ENCODE peak calls at places on chromosome 20, in eight cellular contexts. M is transverse colon, X is breast epithelium, I is spleen, G is HCT116, K is GM23338, T is suprapubic skin, F is stomach. U is an unnamed sample.

GRCh38 chr20:58645277-58645968 is 5.7 kb upstream of the STX16 start:
- DNase-seq in M (no peak), X (peak), I (no peak), G (no peak), K (no peak), T (no peak), F (no peak), U (no peak)

GRCh38 chr20:23493172-23493772 is 2.4 kb downstream of the CST8 start:
- DNase-seq in M (no peak), X (no peak), I (no peak), G (no peak), K (no peak), T (no peak), F (no peak), U (no peak)

GRCh38 chr20:7496394-7497111 is 443.7 kb downstream of the HAO1 start:
- DNase-seq in M (no peak), X (no peak), I (no peak), G (no peak), K (no peak), T (no peak), F (no peak), U (no peak)

GRCh38 chr20:58073945-58074920 is 154.2 kb downstream of the ANKRD60 start:
- DNase-seq in M (no peak), X (no peak), I (peak), G (no peak), K (no peak), T (no peak), F (no peak), U (no peak)

GRCh38 chr20:25867776-25868649 is 171.4 kb upstream of the ZNF337 start:
- DNase-seq in M (peak), X (no peak), I (peak), G (no peak), K (peak), T (no peak), F (peak), U (peak)

GRCh38 chr20:51195419-51195901 is 172.6 kb upstream of the KCNG1 start:
- DNase-seq in M (no peak), X (no peak), I (no peak), G (no peak), K (no peak), T (no peak), F (no peak), U (no peak)

GRCh38 chr20:6169251-6169650 is 46.4 kb upstream of the FERMT1 start:
- DNase-seq in M (no peak), X (no peak), I (no peak), G (no peak), K (no peak), T (no peak), F (no peak), U (no peak)

GRCh38 chr20:23889775-23890187 is 10.2 kb upstream of the CST5 start:
- DNase-seq in M (peak), X (no peak), I (no peak), G (peak), K (peak), T (no peak), F (peak), U (no peak)

GRCh38 chr20:12406978-12407377 is 489.3 kb downstream of the BTBD3 start:
- DNase-seq in M (no peak), X (no peak), I (no peak), G (no peak), K (no peak), T (no peak), F (no peak), U (no peak)

GRCh38 chr20:46814366-46815232 is 80.0 kb upstream of the EYA2 start:
- DNase-seq in M (no peak), X (no peak), I (no peak), G (peak), K (peak), T (no peak), F (peak), U (no peak)

GRCh38 chr20:33862709-33863403 is 51.7 kb downstream of the CHMP4B start:
- DNase-seq in M (peak), X (peak), I (peak), G (no peak), K (peak), T (no peak), F (peak), U (peak)

GRCh38 chr20:6178537-6178936 is 55.7 kb upstream of the FERMT1 start:
- DNase-seq in M (no peak), X (no peak), I (no peak), G (peak), K (peak), T (no peak), F (no peak), U (no peak)

GRCh38 chr20:18197382-18198070 is 59.9 kb downstream of the KAT14 start:
- DNase-seq in M (no peak), X (peak), I (no peak), G (peak), K (no peak), T (no peak), F (no peak), U (no peak)

GRCh38 chr20:23661002-23661429 is 23.3 kb upstream of the CST3 start:
- DNase-seq in M (no peak), X (no peak), I (no peak), G (no peak), K (no peak), T (no peak), F (no peak), U (no peak)

GRCh38 chr20:17343631-17344447 is 117.0 kb downstream of the PCSK2 start:
- DNase-seq in M (no peak), X (no peak), I (no peak), G (no peak), K (no peak), T (no peak), F (no peak), U (no peak)

GRCh38 chr20:31857861-31858835 is 12.2 kb downstream of the DUSP15 start:
- DNase-seq in M (no peak), X (no peak), I (peak), G (no peak), K (no peak), T (peak), F (no peak), U (no peak)

GRCh38 chr20:21554376-21554890 is 40.6 kb upstream of the NKX2-2 start:
- DNase-seq in M (no peak), X (no peak), I (no peak), G (no peak), K (no peak), T (no peak), F (no peak), U (no peak)

GRCh38 chr20:58818585-58819285 is 32.0 kb downstream of the GNAS-AS1 start:
- DNase-seq in M (no peak), X (peak), I (no peak), G (no peak), K (no peak), T (no peak), F (no peak), U (no peak)

GRCh38 chr20:48319943-48320584 is 507.7 kb downstream of the PREX1 start:
- DNase-seq in M (no peak), X (no peak), I (no peak), G (no peak), K (no peak), T (no peak), F (no peak), U (peak)

GRCh38 chr20:23629017-23629541 is 8.7 kb downstream of the CST3 start:
- DNase-seq in M (peak), X (no peak), I (no peak), G (peak), K (no peak), T (no peak), F (peak), U (no peak)

GRCh38 chr20:52200870-52201269 is 9.3 kb upstream of the ZFP64 start:
- DNase-seq in M (no peak), X (no peak), I (no peak), G (no peak), K (no peak), T (no peak), F (no peak), U (no peak)

GRCh38 chr20:53957421-53958172 is 112.8 kb downstream of the BCAS1 start:
- DNase-seq in M (no peak), X (no peak), I (no peak), G (no peak), K (peak), T (no peak), F (no peak), U (no peak)

GRCh38 chr20:25032478-25033183 is 25.3 kb downstream of the ACSS1 start:
- DNase-seq in M (peak), X (peak), I (peak), G (no peak), K (peak), T (no peak), F (peak), U (no peak)

GRCh38 chr20:20548527-20549266 is 163.7 kb downstream of the RALGAPA2 start:
- DNase-seq in M (no peak), X (no peak), I (no peak), G (no peak), K (no peak), T (no peak), F (peak), U (no peak)

GRCh38 chr20:56995157-56995556 is 271.3 kb downstream of the BMP7 start:
- DNase-seq in M (no peak), X (no peak), I (no peak), G (no peak), K (no peak), T (no peak), F (no peak), U (no peak)

GRCh38 chr20:47021850-47022249 is 127.2 kb downstream of the EYA2 start:
- DNase-seq in M (no peak), X (no peak), I (no peak), G (no peak), K (no peak), T (no peak), F (no peak), U (no peak)

DNA sequence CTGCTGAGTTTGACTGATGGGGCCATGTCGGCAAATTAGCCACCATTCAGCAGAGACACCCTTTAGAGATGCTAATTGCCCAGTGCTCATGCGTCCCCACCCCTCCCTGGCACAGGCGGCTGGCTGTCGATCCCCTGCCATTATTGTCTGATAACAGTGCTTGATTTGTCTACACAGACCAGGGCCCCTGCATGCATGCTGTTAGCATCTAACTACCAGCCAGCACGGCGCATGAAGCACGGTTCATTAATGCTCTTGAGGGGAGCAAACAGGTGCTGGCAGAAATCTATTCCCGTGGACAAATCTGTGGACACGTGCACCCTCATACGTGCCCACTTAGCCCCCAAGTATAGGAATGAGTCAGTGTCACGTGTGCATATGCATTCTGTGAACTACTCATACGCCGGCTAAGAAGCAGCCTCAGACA is 32.2 kb downstream of the KCNB1 start:
- DNase-seq in M (no peak), X (no peak), I (no peak), G (no peak), K (peak), T (no peak), F (no peak), U (no peak)
- TF ChIP-seq POLR2AphosphoS5 in M (no peak), X (no peak), I (no peak), G (no peak), K (no peak), T (no peak), F (no peak), U (no peak)

GRCh38 chr20:2655331-2656116 is 3.1 kb downstream of the NOP56 start:
- DNase-seq in M (no peak), X (no peak), I (no peak), G (no peak), K (no peak), T (no peak), F (no peak), U (no peak)
- H3K27ac ChIP-seq in M (no peak), X (no peak), I (no peak), G (peak), K (no peak), T (no peak), F (no peak), U (no peak)

GRCh38 chr20:62589720-62590119 is 52.6 kb upstream of the SLCO4A1 start:
- DNase-seq in M (no peak), X (no peak), I (no peak), G (no peak), K (no peak), T (no peak), F (no peak), U (no peak)

GRCh38 chr20:62591591-62591990 is 50.7 kb upstream of the SLCO4A1 start:
- DNase-seq in M (no peak), X (no peak), I (no peak), G (no peak), K (no peak), T (no peak), F (no peak), U (no peak)

GRCh38 chr20:62589150-62589498 is 53.2 kb upstream of the SLCO4A1 start:
- DNase-seq in M (no peak), X (no peak), I (no peak), G (no peak), K (no peak), T (no peak), F (no peak), U (no peak)

GRCh38 chr20:62591122-62591468 is 51.2 kb upstream of the SLCO4A1 start:
- DNase-seq in M (no peak), X (no peak), I (no peak), G (no peak), K (no peak), T (no peak), F (no peak), U (no peak)

GRCh38 chr20:62590301-62591121 is 51.8 kb upstream of the SLCO4A1 start:
- DNase-seq in M (no peak), X (no peak), I (no peak), G (no peak), K (no peak), T (no peak), F (peak), U (peak)
- TF ChIP-seq POLR2AphosphoS5 in M (no peak), X (no peak), I (peak), G (no peak), K (no peak), T (no peak), F (no peak), U (no peak)

GRCh38 chr20:44154521-44155001 is 32.4 kb downstream of the JPH2 start:
- DNase-seq in M (no peak), X (peak), I (no peak), G (no peak), K (no peak), T (no peak), F (no peak), U (no peak)

GRCh38 chr20:44159711-44160110 is 27.3 kb downstream of the JPH2 start:
- DNase-seq in M (no peak), X (no peak), I (no peak), G (no peak), K (no peak), T (no peak), F (no peak), U (peak)

GRCh38 chr20:44160133-44160532 is 26.9 kb downstream of the JPH2 start:
- DNase-seq in M (no peak), X (no peak), I (no peak), G (no peak), K (no peak), T (no peak), F (no peak), U (peak)

GRCh38 chr20:44159125-44159524 is 27.9 kb downstream of the JPH2 start:
- DNase-seq in M (no peak), X (no peak), I (no peak), G (no peak), K (no peak), T (no peak), F (no peak), U (no peak)

GRCh38 chr20:44157061-44157460 is 29.9 kb downstream of the JPH2 start:
- DNase-seq in M (no peak), X (no peak), I (no peak), G (no peak), K (no peak), T (no peak), F (no peak), U (no peak)
- H3K27ac ChIP-seq in M (peak), X (no peak), I (no peak), G (no peak), K (no peak), T (no peak), F (no peak), U (no peak)

DNA sequence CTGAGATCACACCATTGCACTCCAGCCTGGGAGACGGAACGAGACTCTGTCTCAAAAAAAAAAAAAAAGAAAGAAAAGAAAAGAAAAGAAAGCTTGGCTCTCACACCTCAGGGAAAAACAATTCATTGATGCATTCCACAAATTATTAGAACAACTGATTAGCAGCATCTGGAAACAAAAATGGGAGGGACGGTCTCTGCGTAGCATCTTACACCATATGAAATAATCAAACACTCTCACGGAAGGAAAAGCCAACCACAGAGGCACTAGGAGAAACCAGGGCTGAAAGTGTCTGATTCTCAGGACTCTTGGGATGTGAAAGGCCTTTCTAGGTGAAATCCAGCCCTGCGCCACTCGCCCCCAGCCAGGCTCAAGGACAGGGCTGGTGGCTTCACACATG is 2.3 kb upstream of the HELZ2 start:
- DNase-seq in M (no peak), X (no peak), I (no peak), G (no peak), K (no peak), T (no peak), F (no peak), U (no peak)
- TF ChIP-seq POLR2AphosphoS5 in M (no peak), X (no peak), I (no peak), G (no peak), K (no peak), T (no peak), F (no peak), U (no peak)

GRCh38 chr20:44908987-44909871 is 631 bp upstream of the PABPC1L start:
- DNase-seq in M (no peak), X (no peak), I (no peak), G (no peak), K (no peak), T (no peak), F (no peak), U (no peak)
- H3K27ac ChIP-seq in M (no peak), X (no peak), I (no peak), G (peak), K (peak), T (no peak), F (peak), U (no peak)

GRCh38 chr20:10309326-10309725 is 90.7 kb downstream of the SNAP25 start:
- DNase-seq in M (no peak), X (no peak), I (no peak), G (no peak), K (no peak), T (no peak), F (no peak), U (no peak)
- TF ChIP-seq POLR2AphosphoS5 in M (no peak), X (no peak), I (no peak), G (no peak), K (no peak), T (no peak), F (no peak), U (no peak)